ENCODE peak calls at places on chromosomes 16 and 17, in seven cellular contexts. X, D, K, Q, A, G and R are unnamed samples.

GRCh38 chr16:83981799-83982198 is 13.8 kb downstream of the NECAB2 start:
- DNase-seq in X (no peak), A (no peak), G (no peak), K (no peak), Q (no peak), D (no peak), R (no peak)

GRCh38 chr16:66479661-66480264 is 52.7 kb downstream of the BEAN1 start:
- DNase-seq in Q (no peak), G (no peak), A (no peak), X (no peak), K (peak), D (no peak), R (no peak)

GRCh38 chr16:74577882-74578366 is 29.0 kb downstream of the GLG1 start:
- DNase-seq in D (no peak), A (no peak), K (no peak), X (no peak), G (no peak), Q (peak), R (no peak)

GRCh38 chr17:77510133-77510796 is 369.5 kb downstream of the SEC14L1 start:
- DNase-seq in A (no peak), D (no peak), G (no peak), K (peak), X (no peak), Q (no peak), R (no peak)

GRCh38 chr17:19672009-19672837 is 23.7 kb downstream of the ALDH3A2 start:
- DNase-seq in K (no peak), X (no peak), A (no peak), Q (no peak), D (no peak), G (no peak), R (no peak)

GRCh38 chr17:64281962-64282752 is 19.1 kb upstream of the TEX2 start:
- DNase-seq in Q (peak), A (no peak), D (peak), G (peak), K (peak), X (peak), R (peak)

GRCh38 chr17:74618446-74618845 is 5.1 kb downstream of the CD300E start:
- DNase-seq in D (no peak), X (no peak), Q (no peak), A (no peak), G (no peak), K (no peak), R (no peak)

GRCh38 chr16:69309316-69309715 is 1.8 kb upstream of the VPS4A start:
- DNase-seq in Q (no peak), A (no peak), K (peak), X (no peak), G (no peak), D (no peak), R (no peak)

GRCh38 chr17:4001048-4001590 is 36.9 kb upstream of the ATP2A3 start:
- DNase-seq in X (no peak), G (no peak), A (no peak), D (no peak), Q (no peak), K (peak), R (no peak)

GRCh38 chr17:74211141-74211928 is 2.0 kb upstream of the TTYH2 start:
- DNase-seq in Q (no peak), X (no peak), A (no peak), G (no peak), K (no peak), D (no peak), R (no peak)

GRCh38 chr17:40497704-40498103 is 3.7 kb downstream of the TNS4 start:
- DNase-seq in Q (no peak), D (no peak), A (no peak), K (no peak), G (no peak), X (no peak), R (no peak)

GRCh38 chr16:10521681-10522274 is 58.6 kb downstream of the EMP2 start:
- DNase-seq in Q (peak), D (no peak), G (peak), X (peak), A (no peak), K (peak), R (peak)

GRCh38 chr17:7166873-7167272 is 12.3 kb downstream of the ASGR1 start:
- DNase-seq in G (no peak), X (no peak), K (no peak), D (no peak), A (no peak), Q (no peak), R (no peak)

GRCh38 chr17:62760059-62760887 is 47.8 kb downstream of the MARCHF10 start:
- DNase-seq in A (no peak), Q (no peak), K (no peak), D (no peak), X (no peak), G (no peak), R (no peak)

GRCh38 chr16:85235988-85236831 is 123.9 kb upstream of the CIBAR2 start:
- DNase-seq in K (no peak), Q (no peak), A (no peak), D (no peak), G (no peak), X (no peak), R (no peak)

GRCh38 chr16:60110531-60110930 is 1376.4 kb upstream of the GOT2 start:
- DNase-seq in A (no peak), G (no peak), D (no peak), K (no peak), X (no peak), Q (no peak), R (no peak)

GRCh38 chr16:69294051-69294450 is 17.1 kb upstream of the VPS4A start:
- DNase-seq in G (no peak), A (no peak), D (no peak), K (no peak), Q (no peak), X (no peak), R (no peak)

GRCh38 chr17:57984226-57984890 is 3.7 kb downstream of the VEZF1 start:
- DNase-seq in D (no peak), X (no peak), K (no peak), Q (no peak), G (no peak), A (no peak), R (no peak)

GRCh38 chr17:64245218-64246145 is 17.6 kb downstream of the TEX2 start:
- DNase-seq in D (no peak), G (no peak), Q (no peak), X (no peak), K (no peak), A (no peak), R (no peak)

GRCh38 chr16:74297296-74297665 is 667 bp downstream of the PSMD7 start:
- DNase-seq in D (no peak), Q (no peak), K (no peak), X (peak), A (peak), G (peak), R (peak)

GRCh38 chr16:74448990-74449389 is 27.7 kb upstream of the CLEC18B start:
- DNase-seq in Q (peak), X (no peak), G (no peak), K (peak), A (no peak), D (peak), R (no peak)

GRCh38 chr17:62765351-62765750 is 42.8 kb downstream of the MARCHF10 start:
- DNase-seq in Q (no peak), D (no peak), X (no peak), A (no peak), G (no peak), K (no peak), R (no peak)

GRCh38 chr17:66474258-66474657 is 171.8 kb downstream of the PRKCA start:
- DNase-seq in K (no peak), G (no peak), X (no peak), Q (no peak), A (no peak), D (no peak), R (no peak)

GRCh38 chr17:57235124-57235523 is 21.2 kb upstream of the MSI2 start:
- DNase-seq in Q (no peak), K (no peak), D (no peak), A (no peak), G (no peak), X (no peak), R (no peak)

GRCh38 chr16:89081556-89081955 is 12.1 kb upstream of the ACSF3 start:
- DNase-seq in A (no peak), X (no peak), Q (no peak), G (no peak), D (no peak), K (no peak), R (no peak)

GRCh38 chr17:61474235-61474927 is 22.2 kb downstream of the TBX4 start:
- DNase-seq in A (no peak), G (no peak), X (no peak), K (no peak), D (no peak), Q (no peak), R (no peak)

GRCh38 chr17:65593870-65594584 is 32.6 kb upstream of the AXIN2 start:
- DNase-seq in G (no peak), Q (no peak), D (no peak), X (no peak), K (no peak), A (no peak), R (no peak)

GRCh38 chr17:882827-883585 is 96.6 kb downstream of the NXN start:
- DNase-seq in A (no peak), D (no peak), Q (no peak), K (peak), G (no peak), X (peak), R (no peak)

GRCh38 chr16:67013823-67014640 is 14.9 kb upstream of the CBFB start:
- DNase-seq in G (peak), X (peak), Q (no peak), D (no peak), A (peak), K (peak), R (peak)

GRCh38 chr17:17235212-17236174 is 1.5 kb downstream of the FLCN start:
- DNase-seq in K (no peak), Q (no peak), D (no peak), X (no peak), G (no peak), A (no peak), R (no peak)

GRCh38 chr17:31413871-31414589 is 22.6 kb downstream of the RAB11FIP4 start:
- DNase-seq in X (no peak), A (no peak), G (no peak), D (no peak), K (peak), Q (peak), R (no peak)

GRCh38 chr17:9363440-9364350 is 211.9 kb downstream of the STX8 start:
- DNase-seq in X (no peak), D (no peak), K (no peak), Q (no peak), A (no peak), G (no peak), R (peak)

GRCh38 chr17:50304781-50305404 is 30.6 kb downstream of the TMEM92 start:
- DNase-seq in A (no peak), D (no peak), K (no peak), Q (no peak), X (no peak), G (no peak), R (peak)

GRCh38 chr17:81035389-81036127 is 607 bp downstream of the BAIAP2 start:
- DNase-seq in K (no peak), A (no peak), G (peak), D (no peak), X (no peak), Q (no peak), R (peak)

GRCh38 chr16:81711609-81712329 is 67.3 kb upstream of the PLCG2 start:
- DNase-seq in K (peak), Q (peak), D (peak), A (no peak), X (no peak), G (no peak), R (no peak)